ENCODE peak calls at places on chromosomes 7 and 10, in nine cellular contexts. Z is GF-D8; S is activated T-cell treated with anti-CD3 and anti-CD28 coated beads for 1 hour; H is CD4-positive, alpha-beta memory T cell; A is activated naive CD8-positive, alpha-beta T cell treated with anti-CD3 and anti-CD28 coated beads, Interleukin-2, amount 50 U/mL, for 16 hours; L is NCI-H1092; M is ELF-1; G is epithelial cell of esophagus; Q is T-helper 9 cell. K is an unnamed sample.

GRCh38 chr7:12975387-12975786 is 288.0 kb downstream of the ARL4A start:
- DNase-seq in Q (no peak), S (no peak), H (no peak), Z (no peak), M (no peak), L (no peak), G (no peak), A (no peak), K (no peak)

GRCh38 chr7:116762951-116763350 is 91.0 kb downstream of the MET start:
- DNase-seq in H (no peak), S (no peak), A (no peak), Z (no peak), Q (no peak), L (no peak), M (no peak), G (no peak), K (no peak)

GRCh38 chr7:117251687-117252086 is 71.2 kb downstream of the WNT2 start:
- DNase-seq in G (no peak), Z (no peak), A (no peak), S (no peak), Q (no peak), L (no peak), M (peak), H (no peak), K (no peak)

GRCh38 chr10:118918689-118919088 is 110.8 kb upstream of the NANOS1 start:
- DNase-seq in Z (no peak), Q (no peak), L (no peak), G (no peak), M (no peak), S (no peak), A (no peak), H (no peak), K (no peak)

GRCh38 chr7:40983106-40983505 is 719.8 kb downstream of the INHBA start:
- DNase-seq in G (no peak), L (no peak), M (no peak), S (no peak), H (no peak), Q (no peak), Z (no peak), A (no peak), K (no peak)

GRCh38 chr10:98270026-98270740 is 2.2 kb upstream of the LOXL4 start:
- DNase-seq in H (no peak), M (no peak), A (no peak), Z (no peak), Q (no peak), L (no peak), G (no peak), S (no peak), K (no peak)

GRCh38 chr10:131429942-131430341 is 118.4 kb upstream of the TCERG1L start:
- DNase-seq in H (no peak), M (no peak), A (no peak), L (no peak), G (no peak), Q (no peak), Z (no peak), S (no peak), K (no peak)

GRCh38 chr10:76998451-76998850 is 639.2 kb downstream of the KCNMA1 start:
- DNase-seq in H (no peak), G (no peak), L (peak), S (no peak), M (no peak), Q (no peak), Z (no peak), A (no peak), K (no peak)

GRCh38 chr10:1411956-1412355 is 325.4 kb downstream of the ADARB2 start:
- DNase-seq in Q (no peak), S (no peak), Z (no peak), L (no peak), G (no peak), A (no peak), M (no peak), H (no peak), K (no peak)

GRCh38 chr7:100247152-100247757 is 27.5 kb downstream of the PVRIG start:
- DNase-seq in H (no peak), M (peak), G (peak), Z (no peak), S (no peak), Q (no peak), L (peak), A (no peak), K (no peak)

GRCh38 chr10:34655286-34656170 is 159.6 kb downstream of the PARD3 start:
- DNase-seq in M (peak), G (peak), L (peak), H (peak), Q (no peak), Z (peak), A (no peak), S (no peak), K (no peak)

GRCh38 chr10:69936091-69936490 is 116.6 kb upstream of the MACROH2A2 start:
- DNase-seq in H (no peak), G (no peak), M (no peak), S (no peak), Z (no peak), A (no peak), Q (no peak), L (no peak), K (peak)

GRCh38 chr10:104117839-104118323 is 4.1 kb upstream of the SFR1 start:
- DNase-seq in Z (no peak), A (no peak), M (no peak), G (peak), H (no peak), S (no peak), L (no peak), Q (no peak), K (no peak)

GRCh38 chr10:132660385-132660784 is 122.8 kb downstream of the INPP5A start:
- DNase-seq in H (no peak), L (no peak), Q (no peak), M (no peak), A (no peak), G (no peak), Z (no peak), S (no peak), K (no peak)

GRCh38 chr10:60704480-60704879 is 73.8 kb upstream of the CDK1 start:
- DNase-seq in H (no peak), L (no peak), G (no peak), S (no peak), A (no peak), M (no peak), Z (no peak), Q (no peak), K (no peak)

GRCh38 chr10:20698837-20699236 is 198.3 kb downstream of the NEBL start:
- DNase-seq in L (no peak), G (no peak), M (no peak), Q (no peak), H (no peak), Z (no peak), A (no peak), S (no peak), K (no peak)

GRCh38 chr7:126485791-126486190 is 767.0 kb downstream of the GRM8 start:
- DNase-seq in A (no peak), H (no peak), M (no peak), Q (no peak), G (no peak), S (no peak), L (no peak), Z (no peak), K (no peak)

GRCh38 chr10:102809753-102810152 is 27.5 kb downstream of the CYP17A1 start:
- DNase-seq in H (no peak), S (no peak), Z (no peak), L (no peak), G (no peak), Q (no peak), A (no peak), M (no peak), K (no peak)

GRCh38 chr10:113228570-113228969 is 278.5 kb downstream of the TCF7L2 start:
- DNase-seq in M (no peak), L (no peak), Z (no peak), A (no peak), G (no peak), S (no peak), H (no peak), Q (no peak), K (no peak)

GRCh38 chr7:148940702-148941597 is 56.9 kb upstream of the EZH2 start:
- DNase-seq in Z (peak), L (peak), M (peak), Q (peak), S (peak), G (peak), H (peak), A (peak), K (peak)

GRCh38 chr7:81470084-81470723 is 299.6 kb downstream of the HGF start:
- DNase-seq in H (no peak), Z (peak), L (peak), Q (no peak), S (no peak), G (peak), A (no peak), M (peak), K (peak)

GRCh38 chr7:125363873-125364272 is 434.2 kb upstream of the POT1 start:
- DNase-seq in M (no peak), H (no peak), Q (no peak), L (no peak), Z (no peak), A (no peak), S (no peak), G (peak), K (no peak)

GRCh38 chr7:146492017-146492416 is 375.4 kb downstream of the CNTNAP2 start:
- DNase-seq in G (no peak), H (no peak), Q (no peak), L (no peak), A (no peak), S (no peak), M (no peak), Z (no peak), K (no peak)

GRCh38 chr10:11440250-11441150 is 170.9 kb downstream of the USP6NL start:
- DNase-seq in A (no peak), S (no peak), Z (no peak), L (no peak), G (no peak), H (no peak), M (peak), Q (no peak), K (no peak)

K was measured in HL-60.